ENCODE peak calls at places on chromosome 20, in ten cellular contexts. One of them, this sample, is unnamed.

GRCh38 chr20:47740225-47741184 is 44.8 kb downstream of the SULF2 start:
- DNase-seq in SK-N-SH: no peak
- DNase-seq in NCI-H2171: no peak
- DNase-seq in aorta: peak
- DNase-seq in GM23248: no peak
- DNase-seq in heart left ventricle: peak
- DNase-seq in RCC 7860: no peak
- DNase-seq in occipital lobe: no peak
- DNase-seq in frontal cortex: no peak
- DNase-seq in astrocyte of the cerebellum: no peak
- DNase-seq in this sample: no peak

GRCh38 chr20:1900321-1900791 is 5.1 kb downstream of the SIRPA start:
- DNase-seq in NCI-H2171: peak
- DNase-seq in occipital lobe: peak
- DNase-seq in aorta: peak
- DNase-seq in astrocyte of the cerebellum: peak
- DNase-seq in heart left ventricle: peak
- DNase-seq in RCC 7860: peak
- DNase-seq in GM23248: peak
- DNase-seq in frontal cortex: no peak
- DNase-seq in SK-N-SH: peak
- DNase-seq in this sample: no peak

GRCh38 chr20:50301165-50301564 is 110.5 kb downstream of the CEBPB start:
- DNase-seq in aorta: no peak
- DNase-seq in SK-N-SH: no peak
- DNase-seq in heart left ventricle: no peak
- DNase-seq in GM23248: no peak
- DNase-seq in NCI-H2171: no peak
- DNase-seq in frontal cortex: no peak
- DNase-seq in occipital lobe: no peak
- DNase-seq in RCC 7860: no peak
- DNase-seq in astrocyte of the cerebellum: no peak
- DNase-seq in this sample: no peak

GRCh38 chr20:14334306-14334930 is 3.0 kb downstream of the FLRT3 start:
- DNase-seq in aorta: no peak
- DNase-seq in SK-N-SH: peak
- DNase-seq in heart left ventricle: no peak
- DNase-seq in NCI-H2171: peak
- DNase-seq in frontal cortex: peak
- DNase-seq in astrocyte of the cerebellum: peak
- DNase-seq in occipital lobe: peak
- DNase-seq in RCC 7860: no peak
- DNase-seq in GM23248: peak
- DNase-seq in this sample: no peak

GRCh38 chr20:49583669-49584417 is 15.9 kb upstream of the PTGIS start:
- DNase-seq in RCC 7860: peak
- DNase-seq in heart left ventricle: peak
- DNase-seq in NCI-H2171: peak
- DNase-seq in GM23248: peak
- DNase-seq in occipital lobe: peak
- DNase-seq in frontal cortex: no peak
- DNase-seq in SK-N-SH: no peak
- DNase-seq in aorta: peak
- DNase-seq in astrocyte of the cerebellum: peak
- DNase-seq in this sample: no peak

GRCh38 chr20:46330072-46330763 is 21.9 kb upstream of the CDH22 start:
- DNase-seq in NCI-H2171: peak
- DNase-seq in aorta: no peak
- DNase-seq in GM23248: no peak
- DNase-seq in heart left ventricle: no peak
- DNase-seq in RCC 7860: no peak
- DNase-seq in SK-N-SH: peak
- DNase-seq in occipital lobe: no peak
- DNase-seq in frontal cortex: no peak
- DNase-seq in astrocyte of the cerebellum: no peak
- DNase-seq in this sample: no peak

GRCh38 chr20:58244517-58245030 is 16.1 kb upstream of the ANKRD60 start:
- DNase-seq in aorta: no peak
- DNase-seq in RCC 7860: no peak
- DNase-seq in NCI-H2171: no peak
- DNase-seq in frontal cortex: no peak
- DNase-seq in heart left ventricle: no peak
- DNase-seq in occipital lobe: no peak
- DNase-seq in astrocyte of the cerebellum: no peak
- DNase-seq in GM23248: no peak
- DNase-seq in SK-N-SH: no peak
- DNase-seq in this sample: no peak

GRCh38 chr20:17666491-17666890 is 15.6 kb downstream of the RRBP1 start:
- DNase-seq in aorta: no peak
- DNase-seq in NCI-H2171: no peak
- DNase-seq in SK-N-SH: no peak
- DNase-seq in heart left ventricle: no peak
- DNase-seq in RCC 7860: no peak
- DNase-seq in astrocyte of the cerebellum: peak
- DNase-seq in frontal cortex: no peak
- DNase-seq in GM23248: peak
- DNase-seq in occipital lobe: no peak
- DNase-seq in this sample: no peak

GRCh38 chr20:32574296-32575226 is 10.6 kb downstream of the NOL4L start:
- DNase-seq in astrocyte of the cerebellum: peak
- DNase-seq in heart left ventricle: no peak
- DNase-seq in GM23248: peak
- DNase-seq in aorta: peak
- DNase-seq in frontal cortex: no peak
- DNase-seq in occipital lobe: peak
- DNase-seq in NCI-H2171: peak
- DNase-seq in RCC 7860: peak
- DNase-seq in SK-N-SH: no peak
- DNase-seq in this sample: peak

GRCh38 chr20:4082406-4083102 is 67.2 kb upstream of the RNF24 start:
- DNase-seq in NCI-H2171: no peak
- DNase-seq in SK-N-SH: peak
- DNase-seq in frontal cortex: no peak
- DNase-seq in occipital lobe: no peak
- DNase-seq in GM23248: peak
- DNase-seq in heart left ventricle: peak
- DNase-seq in RCC 7860: peak
- DNase-seq in aorta: peak
- DNase-seq in astrocyte of the cerebellum: peak
- DNase-seq in this sample: no peak

GRCh38 chr20:58864346-58864745 is 11.8 kb downstream of the GNAS start:
- DNase-seq in occipital lobe: no peak
- DNase-seq in RCC 7860: no peak
- DNase-seq in aorta: no peak
- DNase-seq in NCI-H2171: no peak
- DNase-seq in heart left ventricle: no peak
- DNase-seq in GM23248: no peak
- DNase-seq in SK-N-SH: peak
- DNase-seq in astrocyte of the cerebellum: no peak
- DNase-seq in frontal cortex: no peak
- DNase-seq in this sample: no peak

GRCh38 chr20:49385471-49385870 is 97.0 kb downstream of the KCNB1 start:
- DNase-seq in heart left ventricle: no peak
- DNase-seq in occipital lobe: no peak
- DNase-seq in GM23248: peak
- DNase-seq in SK-N-SH: peak
- DNase-seq in frontal cortex: no peak
- DNase-seq in aorta: no peak
- DNase-seq in NCI-H2171: peak
- DNase-seq in RCC 7860: peak
- DNase-seq in astrocyte of the cerebellum: no peak
- DNase-seq in this sample: no peak

GRCh38 chr20:38550274-38550673 is 30.7 kb upstream of the ADIG start:
- DNase-seq in GM23248: no peak
- DNase-seq in SK-N-SH: no peak
- DNase-seq in NCI-H2171: no peak
- DNase-seq in RCC 7860: no peak
- DNase-seq in heart left ventricle: no peak
- DNase-seq in frontal cortex: no peak
- DNase-seq in astrocyte of the cerebellum: no peak
- DNase-seq in aorta: no peak
- DNase-seq in occipital lobe: no peak
- DNase-seq in this sample: no peak

GRCh38 chr20:3911956-3912355 is 22.8 kb downstream of the PANK2 start:
- DNase-seq in NCI-H2171: peak
- DNase-seq in frontal cortex: no peak
- DNase-seq in heart left ventricle: no peak
- DNase-seq in occipital lobe: no peak
- DNase-seq in astrocyte of the cerebellum: no peak
- DNase-seq in GM23248: no peak
- DNase-seq in aorta: no peak
- DNase-seq in RCC 7860: no peak
- DNase-seq in SK-N-SH: no peak
- DNase-seq in this sample: no peak

GRCh38 chr20:50666709-50667310 is 24.5 kb downstream of the RIPOR3 start:
- DNase-seq in GM23248: no peak
- DNase-seq in astrocyte of the cerebellum: no peak
- DNase-seq in aorta: no peak
- DNase-seq in occipital lobe: no peak
- DNase-seq in NCI-H2171: no peak
- DNase-seq in SK-N-SH: no peak
- DNase-seq in RCC 7860: no peak
- DNase-seq in heart left ventricle: no peak
- DNase-seq in frontal cortex: no peak
- DNase-seq in this sample: no peak

GRCh38 chr20:4601630-4602296 is 119.9 kb upstream of the PRND start:
- DNase-seq in astrocyte of the cerebellum: no peak
- DNase-seq in occipital lobe: peak
- DNase-seq in aorta: peak
- DNase-seq in SK-N-SH: peak
- DNase-seq in frontal cortex: no peak
- DNase-seq in GM23248: peak
- DNase-seq in heart left ventricle: peak
- DNase-seq in NCI-H2171: no peak
- DNase-seq in RCC 7860: peak
- DNase-seq in this sample: no peak

GRCh38 chr20:32685541-32686529 is 12.1 kb upstream of the C20orf203 start:
- DNase-seq in RCC 7860: no peak
- DNase-seq in NCI-H2171: no peak
- DNase-seq in SK-N-SH: peak
- DNase-seq in occipital lobe: no peak
- DNase-seq in aorta: peak
- DNase-seq in heart left ventricle: peak
- DNase-seq in frontal cortex: no peak
- DNase-seq in GM23248: peak
- DNase-seq in astrocyte of the cerebellum: peak
- DNase-seq in this sample: peak

GRCh38 chr20:34437330-34437986 is 74.4 kb downstream of the ITCH start:
- DNase-seq in heart left ventricle: no peak
- DNase-seq in RCC 7860: no peak
- DNase-seq in astrocyte of the cerebellum: peak
- DNase-seq in NCI-H2171: no peak
- DNase-seq in aorta: no peak
- DNase-seq in frontal cortex: no peak
- DNase-seq in SK-N-SH: no peak
- DNase-seq in occipital lobe: no peak
- DNase-seq in GM23248: peak
- DNase-seq in this sample: no peak

GRCh38 chr20:39851459-39851858 is 837.6 kb downstream of the MAFB start:
- DNase-seq in frontal cortex: no peak
- DNase-seq in aorta: no peak
- DNase-seq in astrocyte of the cerebellum: no peak
- DNase-seq in RCC 7860: peak
- DNase-seq in GM23248: peak
- DNase-seq in occipital lobe: no peak
- DNase-seq in heart left ventricle: no peak
- DNase-seq in NCI-H2171: no peak
- DNase-seq in SK-N-SH: no peak
- DNase-seq in this sample: no peak

GRCh38 chr20:63707558-63708300 is at the start of the genes ARFRP1 and ZGPAT:
- DNase-seq in heart left ventricle: peak
- DNase-seq in aorta: peak
- DNase-seq in NCI-H2171: peak
- DNase-seq in SK-N-SH: peak
- DNase-seq in frontal cortex: peak
- DNase-seq in GM23248: peak
- DNase-seq in RCC 7860: peak
- DNase-seq in occipital lobe: peak
- DNase-seq in astrocyte of the cerebellum: peak
- DNase-seq in this sample: no peak

GRCh38 chr20:38435555-38435939 is 419 bp upstream of the SNHG17 start:
- DNase-seq in GM23248: peak
- DNase-seq in SK-N-SH: no peak
- DNase-seq in occipital lobe: no peak
- DNase-seq in heart left ventricle: no peak
- DNase-seq in astrocyte of the cerebellum: peak
- DNase-seq in RCC 7860: peak
- DNase-seq in NCI-H2171: no peak
- DNase-seq in frontal cortex: no peak
- DNase-seq in aorta: no peak
- DNase-seq in this sample: no peak

GRCh38 chr20:38962898-38963484 is 847 bp downstream of the DHX35 start:
- DNase-seq in GM23248: peak
- DNase-seq in heart left ventricle: no peak
- DNase-seq in astrocyte of the cerebellum: no peak
- DNase-seq in occipital lobe: no peak
- DNase-seq in NCI-H2171: no peak
- DNase-seq in SK-N-SH: no peak
- DNase-seq in RCC 7860: no peak
- DNase-seq in frontal cortex: no peak
- DNase-seq in aorta: no peak
- DNase-seq in this sample: no peak

GRCh38 chr20:11378252-11378651 is 539.4 kb upstream of the BTBD3 start:
- DNase-seq in astrocyte of the cerebellum: no peak
- DNase-seq in SK-N-SH: no peak
- DNase-seq in occipital lobe: no peak
- DNase-seq in aorta: no peak
- DNase-seq in GM23248: no peak
- DNase-seq in NCI-H2171: no peak
- DNase-seq in RCC 7860: no peak
- DNase-seq in frontal cortex: no peak
- DNase-seq in heart left ventricle: no peak
- DNase-seq in this sample: no peak

GRCh38 chr20:35225319-35226125 is 968 bp upstream of the MMP24 start:
- DNase-seq in heart left ventricle: no peak
- DNase-seq in frontal cortex: no peak
- DNase-seq in SK-N-SH: no peak
- DNase-seq in astrocyte of the cerebellum: no peak
- DNase-seq in occipital lobe: no peak
- DNase-seq in NCI-H2171: no peak
- DNase-seq in GM23248: no peak
- DNase-seq in aorta: no peak
- DNase-seq in RCC 7860: no peak
- DNase-seq in this sample: no peak

GRCh38 chr20:54078296-54078695 is 7.9 kb upstream of the BCAS1 start:
- DNase-seq in frontal cortex: no peak
- DNase-seq in GM23248: no peak
- DNase-seq in SK-N-SH: no peak
- DNase-seq in occipital lobe: no peak
- DNase-seq in aorta: no peak
- DNase-seq in astrocyte of the cerebellum: no peak
- DNase-seq in heart left ventricle: no peak
- DNase-seq in NCI-H2171: no peak
- DNase-seq in RCC 7860: no peak
- DNase-seq in this sample: no peak

GRCh38 chr20:49115565-49115964 is 69.5 kb downstream of the CSE1L start:
- DNase-seq in frontal cortex: no peak
- DNase-seq in GM23248: peak
- DNase-seq in aorta: no peak
- DNase-seq in heart left ventricle: no peak
- DNase-seq in astrocyte of the cerebellum: peak
- DNase-seq in SK-N-SH: no peak
- DNase-seq in occipital lobe: no peak
- DNase-seq in NCI-H2171: no peak
- DNase-seq in RCC 7860: no peak
- DNase-seq in this sample: no peak

GRCh38 chr20:37944456-37944981 is 41.6 kb downstream of the VSTM2L start:
- DNase-seq in heart left ventricle: no peak
- DNase-seq in occipital lobe: no peak
- DNase-seq in frontal cortex: no peak
- DNase-seq in SK-N-SH: no peak
- DNase-seq in GM23248: no peak
- DNase-seq in aorta: no peak
- DNase-seq in astrocyte of the cerebellum: no peak
- DNase-seq in NCI-H2171: no peak
- DNase-seq in RCC 7860: no peak
- DNase-seq in this sample: no peak

GRCh38 chr20:32207211-32207625 is 325 bp downstream of the PLAGL2 start:
- DNase-seq in NCI-H2171: no peak
- DNase-seq in occipital lobe: no peak
- DNase-seq in RCC 7860: no peak
- DNase-seq in SK-N-SH: no peak
- DNase-seq in GM23248: no peak
- DNase-seq in astrocyte of the cerebellum: no peak
- DNase-seq in frontal cortex: no peak
- DNase-seq in aorta: no peak
- DNase-seq in heart left ventricle: no peak
- DNase-seq in this sample: no peak

This sample was measured in brain pericyte.